ENCODE peak calls at places on chromosomes 16 and 17, in four cellular contexts. Z is tibial nerve, A is aorta, B is A549. U is an unnamed sample.

GRCh38 chr17:22435231-22435974 is 743.1 kb downstream of the KCNJ18 start:
- DNase-seq in Z (no peak), A (no peak), B (no peak), U (no peak)

GRCh38 chr17:17514993-17515920 is 19.1 kb upstream of the RASD1 start:
- DNase-seq in B (no peak), Z (no peak), A (peak), U (no peak)

GRCh38 chr17:77356109-77356689 is 215.4 kb downstream of the SEC14L1 start:
- DNase-seq in B (no peak), Z (peak), A (no peak), U (no peak)

GRCh38 chr17:21388066-21388465 is 11.9 kb downstream of the KCNJ12 start:
- DNase-seq in A (no peak), B (no peak), Z (no peak), U (no peak)

GRCh38 chr17:79036609-79037008 is 12.6 kb downstream of the C1QTNF1 start:
- DNase-seq in Z (no peak), A (peak), B (peak), U (no peak)

GRCh38 chr16:67185003-67185865 is 1.5 kb upstream of the MATCAP1 start:
- DNase-seq in Z (peak), B (peak), A (peak), U (no peak)

GRCh38 chr17:32551186-32551955 is 64.6 kb downstream of the CDK5R1 start:
- DNase-seq in A (no peak), Z (no peak), B (no peak), U (peak)

GRCh38 chr17:16434662-16435061 is 19.3 kb downstream of the TRPV2 start:
- DNase-seq in Z (no peak), A (no peak), B (no peak), U (no peak)

GRCh38 chr17:49633762-49634486 is 44.0 kb downstream of the SPOP start:
- DNase-seq in Z (no peak), B (no peak), A (no peak), U (no peak)

GRCh38 chr17:14134456-14134855 is 65.2 kb downstream of the COX10 start:
- DNase-seq in B (no peak), Z (no peak), A (no peak), U (no peak)

GRCh38 chr17:9350083-9350482 is 225.5 kb downstream of the STX8 start:
- DNase-seq in Z (no peak), A (no peak), B (no peak), U (no peak)

GRCh38 chr17:51015145-51015558 is 105.5 kb downstream of the SPAG9 start:
- DNase-seq in A (no peak), Z (no peak), B (no peak), U (no peak)

GRCh38 chr17:17028059-17028877 is 14.0 kb upstream of the MPRIP start:
- DNase-seq in A (peak), B (peak), Z (peak), U (no peak)

DNA sequence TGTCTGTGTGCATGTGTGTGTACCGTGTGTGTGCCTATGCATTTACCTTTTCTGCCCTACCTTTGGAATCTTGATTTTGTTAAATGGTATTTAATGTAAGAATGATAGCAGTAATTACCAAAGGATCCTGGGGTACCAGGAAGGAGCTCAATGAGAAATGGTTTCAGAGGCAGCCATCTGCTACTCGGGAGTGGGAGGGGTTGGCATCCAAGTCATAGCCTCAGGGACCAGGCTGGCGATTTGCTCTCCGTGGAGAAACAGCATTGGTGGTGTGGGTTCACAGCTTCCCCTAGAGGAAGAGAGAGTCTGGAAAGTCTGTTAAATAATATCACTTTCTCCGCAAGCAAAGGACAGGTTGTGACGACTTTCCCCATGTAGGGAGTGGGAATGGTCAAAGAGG is 177.2 kb downstream of the HS3ST4 start:
- DNase-seq in Z (no peak), A (no peak), B (no peak), U (no peak)
- H3K27ac ChIP-seq in Z (no peak), A (no peak), B (no peak), U (no peak)

DNA sequence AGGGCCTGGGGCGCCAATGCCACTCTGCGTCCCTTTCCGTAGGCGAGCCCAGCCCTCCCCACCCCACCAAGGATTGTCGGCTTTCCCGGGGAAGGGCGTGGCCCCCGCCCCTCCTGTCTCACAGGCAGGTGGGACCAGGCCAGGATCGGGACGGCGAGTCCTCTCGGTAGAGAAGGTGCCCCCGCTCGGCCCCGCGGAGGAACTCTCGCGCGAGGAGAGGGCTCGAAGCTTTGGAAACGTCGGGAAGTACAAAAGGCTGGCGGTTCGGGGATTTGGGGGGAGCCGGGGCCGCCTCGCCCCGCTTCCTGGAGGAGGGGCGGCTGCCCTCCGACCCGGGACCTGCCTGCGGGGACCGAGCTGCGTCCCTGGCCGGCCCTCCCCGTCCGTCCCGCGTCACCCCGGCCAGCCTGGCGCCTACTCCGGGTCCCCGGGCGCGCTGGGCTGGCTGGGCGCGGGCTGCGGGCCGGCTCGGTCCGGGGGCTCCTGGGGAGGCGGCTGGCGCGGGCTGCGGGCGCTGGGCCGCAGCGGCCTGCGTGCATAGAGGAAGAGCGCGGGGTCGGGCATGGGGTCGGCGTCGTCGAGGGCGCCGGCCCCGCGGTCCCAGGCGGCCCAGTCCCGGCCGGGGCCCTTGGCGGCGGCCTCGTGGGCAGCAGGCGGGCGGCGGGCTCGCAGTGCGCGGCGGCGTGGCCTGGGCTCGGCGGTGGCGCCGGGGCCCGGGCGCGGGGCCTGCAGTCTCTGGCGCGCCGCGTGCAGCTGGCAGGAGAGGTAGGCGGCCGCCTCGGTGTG is 12.6 kb upstream of the CLUH start:
- DNase-seq in Z (no peak), A (no peak), B (no peak), U (no peak)
- H3K27ac ChIP-seq in Z (peak), A (no peak), B (peak), U (no peak)

DNA sequence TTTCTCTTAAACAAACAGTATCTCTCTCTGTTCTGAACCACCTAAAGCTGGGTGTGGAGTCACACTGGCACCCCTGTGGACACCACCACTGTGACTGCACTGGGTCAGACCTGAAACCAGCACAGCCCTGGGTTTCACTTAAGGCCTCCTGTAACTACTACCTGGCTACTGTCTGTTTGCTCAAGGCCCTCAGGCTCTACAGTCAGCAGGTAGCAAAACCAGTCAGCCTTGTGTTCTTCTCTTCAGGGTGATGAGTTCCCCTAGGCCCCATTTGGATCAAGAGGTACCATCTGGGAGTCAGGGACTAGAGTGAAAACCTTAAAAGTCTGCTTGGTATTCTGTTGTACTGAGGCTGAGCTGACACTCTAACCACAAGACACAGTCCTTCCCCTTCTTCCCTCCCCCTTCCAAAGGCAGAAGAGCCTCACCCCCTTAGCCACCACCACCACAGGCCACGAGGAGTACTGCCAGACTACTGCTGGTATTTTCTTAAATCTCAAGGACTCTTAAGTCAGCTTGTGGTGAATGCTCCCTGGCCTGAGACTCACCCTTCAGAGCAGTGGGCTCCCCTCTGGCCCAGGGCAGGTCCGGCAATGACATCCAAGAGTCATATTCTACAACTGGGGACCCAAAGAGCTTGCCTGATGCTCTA is 153.2 kb upstream of the MON1B start:
- DNase-seq in B (no peak), A (no peak), Z (no peak), U (no peak)
- H3K27ac ChIP-seq in B (no peak), A (no peak), Z (no peak), U (no peak)

DNA sequence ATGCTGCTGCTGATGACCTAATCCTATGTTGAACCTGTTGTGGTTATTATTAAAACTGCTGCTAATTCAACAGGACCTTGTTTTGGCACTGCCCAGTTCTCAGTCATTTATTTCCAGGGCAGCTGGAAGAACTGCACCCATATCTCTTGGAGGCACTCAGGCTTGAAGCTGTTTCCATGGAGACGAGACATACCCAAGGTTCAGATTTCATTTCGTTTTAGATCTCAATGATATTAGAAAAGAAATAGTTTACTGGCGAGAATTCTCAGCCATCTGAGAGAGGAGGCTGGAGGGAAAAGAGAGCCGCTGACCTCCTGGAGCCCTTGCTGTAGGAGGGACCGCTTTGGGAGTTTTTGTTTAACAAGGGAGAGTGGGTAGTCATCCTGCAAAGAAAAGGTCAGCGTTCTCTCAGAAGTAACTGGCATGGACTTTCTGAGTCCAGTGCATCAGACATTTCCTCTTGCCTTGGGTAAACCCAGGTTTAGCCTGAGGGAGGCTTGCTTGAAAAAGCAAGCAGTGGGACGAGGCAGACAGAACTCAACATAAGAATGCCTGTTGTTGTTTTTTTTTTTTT is 75.4 kb downstream of the YPEL2 start:
- DNase-seq in B (no peak), Z (no peak), A (no peak), U (no peak)
- H3K27ac ChIP-seq in B (peak), Z (peak), A (peak), U (no peak)

GRCh38 chr16:84528317-84528716 is 23.9 kb upstream of the MEAK7 start:
- DNase-seq in B (no peak), A (no peak), Z (no peak), U (no peak)
- H3K27ac ChIP-seq in B (no peak), A (no peak), Z (no peak), U (no peak)

DNA sequence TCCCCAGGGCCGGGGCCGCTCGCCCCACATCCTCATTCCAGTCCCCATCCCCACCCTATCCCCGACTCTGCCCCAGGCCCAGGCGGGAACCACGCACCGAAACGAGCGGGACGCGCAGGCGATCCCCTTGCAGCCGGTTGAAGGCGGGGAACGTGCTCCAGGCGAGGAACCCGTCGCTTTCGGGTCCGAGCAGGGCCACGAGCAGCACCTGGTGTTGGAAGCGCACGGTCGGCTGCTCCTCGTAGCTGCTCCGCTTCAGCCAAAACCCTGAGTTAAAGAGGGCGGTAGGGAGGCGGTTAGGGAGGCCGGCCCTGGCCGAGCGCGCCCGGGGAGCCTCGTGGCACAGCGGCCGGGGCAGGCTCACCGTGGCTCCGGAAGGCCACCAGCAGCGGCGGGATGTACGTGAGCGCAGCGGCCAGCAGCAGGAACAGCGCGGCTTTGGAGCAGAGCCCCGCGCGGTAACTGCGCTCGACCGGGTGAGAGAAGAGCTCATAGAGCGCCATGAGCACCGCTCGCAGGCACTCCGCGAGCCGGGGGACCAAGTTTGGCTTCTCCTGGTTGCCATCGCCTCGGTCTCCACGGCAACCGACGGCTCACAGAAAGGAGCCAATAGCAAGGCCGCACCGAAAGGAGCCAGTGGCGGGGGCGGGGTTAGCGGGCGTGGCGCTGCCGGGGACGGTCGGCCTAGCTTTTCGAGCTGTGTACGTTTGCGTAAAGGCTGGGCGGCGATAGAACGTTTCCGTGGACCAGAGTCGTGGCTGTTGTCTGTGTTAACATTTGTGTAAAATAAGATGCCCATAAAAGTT is at the start of gene TMEM231:
- DNase-seq in Z (peak), B (peak), A (peak), U (no peak)
- H3K27ac ChIP-seq in Z (peak), B (peak), A (peak), U (peak)

GRCh38 chr16:50203681-50204080 is 50.6 kb downstream of the TENT4B start:
- DNase-seq in A (no peak), B (no peak), Z (no peak), U (no peak)
- H3K27ac ChIP-seq in A (peak), B (peak), Z (peak), U (no peak)

GRCh38 chr17:59362811-59363205 is 31.4 kb downstream of the YPEL2 start:
- DNase-seq in Z (no peak), A (no peak), B (no peak), U (no peak)
- H3K27ac ChIP-seq in Z (peak), A (peak), B (no peak), U (peak)

DNA sequence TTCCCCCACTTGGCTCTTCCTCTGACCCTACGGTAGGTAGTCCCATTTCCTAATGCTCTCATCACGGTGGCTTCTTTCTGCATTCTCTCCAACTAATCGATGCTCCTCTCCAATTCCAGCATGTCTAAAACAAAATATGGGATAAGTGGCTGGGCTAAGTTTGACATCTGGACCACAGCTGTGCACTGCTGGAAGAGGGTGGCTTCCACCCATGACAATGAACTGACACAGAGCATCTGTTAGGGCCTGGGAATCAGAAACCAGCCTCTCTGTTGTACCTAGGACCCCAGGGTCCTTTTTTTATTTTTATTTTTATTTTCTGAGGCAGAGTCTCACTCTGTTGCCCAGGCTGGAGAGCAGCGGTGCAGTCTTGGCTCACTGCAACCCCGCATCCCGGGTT is 29.0 kb upstream of the SLC39A11 start:
- DNase-seq in B (no peak), A (no peak), Z (no peak), U (no peak)
- H3K27ac ChIP-seq in B (no peak), A (no peak), Z (no peak), U (no peak)

GRCh38 chr17:81423698-81424071 is 28.4 kb downstream of the BAHCC1 start:
- DNase-seq in B (no peak), Z (no peak), A (no peak), U (no peak)

GRCh38 chr17:81422776-81423697 is 27.8 kb downstream of the BAHCC1 start:
- DNase-seq in A (peak), Z (no peak), B (peak), U (no peak)

GRCh38 chr17:81424613-81425017 is 29.4 kb downstream of the BAHCC1 start:
- DNase-seq in B (no peak), Z (no peak), A (no peak), U (no peak)

GRCh38 chr17:81426676-81427445 is 31.6 kb downstream of the BAHCC1 start:
- DNase-seq in B (no peak), Z (no peak), A (no peak), U (no peak)

GRCh38 chr17:81424151-81424550 is 28.9 kb downstream of the BAHCC1 start:
- DNase-seq in A (no peak), Z (no peak), B (no peak), U (no peak)
- H3K27ac ChIP-seq in A (peak), Z (peak), B (peak), U (no peak)